ENCODE peak calls at places on chromosomes 12 and 14, in four cellular contexts. K, B, F and S are unnamed samples.

GRCh38 chr12:50099302-50100008 is 4.4 kb upstream of the GPD1 start:
- DNase-seq in K (no peak), B (peak), F (no peak), S (no peak)

GRCh38 chr14:86838363-86838762 is 1154.6 kb downstream of the GALC start:
- DNase-seq in K (no peak), B (peak), F (no peak), S (no peak)

GRCh38 chr14:33297565-33297964 is 358.9 kb downstream of the NPAS3 start:
- DNase-seq in K (no peak), B (no peak), F (no peak), S (no peak)

GRCh38 chr12:15194947-15195346 is 26.3 kb downstream of the RERG start:
- DNase-seq in K (no peak), B (no peak), F (no peak), S (no peak)

GRCh38 chr12:110342157-110342556 is 61.1 kb downstream of the ATP2A2 start:
- DNase-seq in K (no peak), B (no peak), F (no peak), S (no peak)

GRCh38 chr14:77133718-77134338 is 7.8 kb downstream of the ZDHHC22 start:
- DNase-seq in K (no peak), B (peak), F (no peak), S (peak)

GRCh38 chr12:7935773-7936581 is at the start of gene SLC2A3:
- DNase-seq in K (peak), B (peak), F (peak), S (peak)

GRCh38 chr14:67413806-67414769 is 2.1 kb upstream of the PLEK2 start:
- DNase-seq in K (no peak), B (peak), F (no peak), S (no peak)

GRCh38 chr14:26290007-26290530 is 307.8 kb downstream of the NOVA1 start:
- DNase-seq in K (no peak), B (peak), F (no peak), S (no peak)

GRCh38 chr12:115257791-115258190 is 573.8 kb upstream of the TBX3 start:
- DNase-seq in K (no peak), B (peak), F (no peak), S (no peak)

GRCh38 chr12:127628655-127629054 is 638.3 kb upstream of the TMEM132C start:
- DNase-seq in K (no peak), B (peak), F (no peak), S (no peak)

GRCh38 chr12:122862872-122863701 is 27.8 kb downstream of the HIP1R start:
- DNase-seq in K (peak), B (no peak), F (no peak), S (peak)

GRCh38 chr14:64682173-64682710 is 22.0 kb upstream of the PLEKHG3 start:
- DNase-seq in K (no peak), B (peak), F (peak), S (peak)

GRCh38 chr12:57715786-57716185 is 21.9 kb downstream of the OS9 start:
- DNase-seq in K (peak), B (no peak), F (no peak), S (no peak)

GRCh38 chr14:71355324-71356201 is 448.3 kb downstream of the PCNX1 start:
- DNase-seq in K (peak), B (peak), F (no peak), S (peak)

GRCh38 chr12:66584673-66585072 is 94.2 kb downstream of the GRIP1 start:
- DNase-seq in K (no peak), B (peak), F (no peak), S (no peak)

GRCh38 chr14:90567191-90567590 is 170.4 kb downstream of the CALM1 start:
- DNase-seq in K (no peak), B (no peak), F (peak), S (no peak)

GRCh38 chr14:49363926-49364751 is 222.0 kb downstream of the RPS29 start:
- DNase-seq in K (no peak), B (no peak), F (no peak), S (no peak)

GRCh38 chr12:103495783-103496456 is at the start of gene C12orf42:
- DNase-seq in K (peak), B (peak), F (peak), S (no peak)

GRCh38 chr12:116735951-116736599 is 1.8 kb downstream of the SPRING1 start:
- DNase-seq in K (no peak), B (no peak), F (no peak), S (peak)

GRCh38 chr14:85273099-85273677 is 256.8 kb upstream of the FLRT2 start:
- DNase-seq in K (no peak), B (no peak), F (no peak), S (no peak)

GRCh38 chr14:36006623-36007022 is 169.9 kb downstream of the PTCSC3 start:
- DNase-seq in K (no peak), B (no peak), F (no peak), S (no peak)

GRCh38 chr14:74478996-74479635 is 14.0 kb downstream of the NPC2 start:
- DNase-seq in K (peak), B (peak), F (no peak), S (no peak)